ENCODE peak calls at places on chromosomes 5 and 9, in ten cellular contexts. W is T-helper 1 cell; Q is stimulated activated naive CD8-positive, alpha-beta T cell treated with anti-CD3 and anti-CD28 coated beads, Interleukin-15, amount 100 ng/mL, for 72 hours; H is HCEC 1CT; C is activated CD8-positive, alpha-beta memory T cell treated with anti-CD3 and anti-CD28 coated beads, Interleukin-2, amount 50 U/mL, for 48 hours; J is EH; U is ovary; F is activated CD4-positive, alpha-beta memory T cell treated with anti-CD3 and anti-CD28 coated beads, Interleukin-2, amount 10 ng/mL, durations not matched to agents 7 days and 5 days; V is HuH-7.5; N is germinal center. Y is an unnamed sample.

GRCh38 chr9:93116049-93116961 is 17.7 kb downstream of the NINJ1 start:
- DNase-seq in W (no peak), Q (no peak), H (peak), C (no peak), J (peak), U (peak), F (no peak), V (peak), N (no peak), Y (no peak)

GRCh38 chr9:81825831-81826540 is 102.2 kb upstream of the SPATA31D4 start:
- DNase-seq in W (no peak), Q (no peak), H (peak), C (no peak), J (peak), U (no peak), F (no peak), V (no peak), N (no peak), Y (no peak)

GRCh38 chr9:126439402-126439765 is 112.8 kb downstream of the MVB12B start:
- DNase-seq in W (no peak), Q (no peak), H (peak), C (no peak), J (peak), U (no peak), F (no peak), V (no peak), N (no peak), Y (no peak)

GRCh38 chr5:10702040-10702629 is 58.9 kb downstream of the DAP start:
- DNase-seq in W (no peak), Q (no peak), H (peak), C (no peak), J (peak), U (peak), F (no peak), V (no peak), N (no peak), Y (no peak)

GRCh38 chr5:124806026-124806856 is 59.8 kb upstream of the ZNF608 start:
- DNase-seq in W (no peak), Q (no peak), H (no peak), C (no peak), J (peak), U (peak), F (no peak), V (peak), N (no peak), Y (no peak)

GRCh38 chr5:11390369-11390768 is 513.9 kb downstream of the CTNND2 start:
- DNase-seq in W (no peak), Q (no peak), H (peak), C (no peak), J (peak), U (no peak), F (no peak), V (no peak), N (no peak), Y (no peak)

GRCh38 chr9:31753756-31754155 is 630.7 kb upstream of the ACO1 start:
- DNase-seq in W (no peak), Q (no peak), H (no peak), C (no peak), J (no peak), U (no peak), F (no peak), V (no peak), N (no peak), Y (no peak)

GRCh38 chr5:1958211-1959010 is 75.7 kb upstream of the IRX4 start:
- DNase-seq in W (no peak), Q (no peak), H (no peak), C (no peak), J (no peak), U (no peak), F (no peak), V (no peak), N (no peak), Y (no peak)

GRCh38 chr9:16732546-16732945 is 137.9 kb downstream of the BNC2 start:
- DNase-seq in W (no peak), Q (no peak), H (no peak), C (no peak), J (no peak), U (no peak), F (no peak), V (no peak), N (no peak), Y (no peak)

GRCh38 chr9:120693609-120694008 is 20.7 kb downstream of the MEGF9 start:
- DNase-seq in W (no peak), Q (no peak), H (peak), C (no peak), J (no peak), U (no peak), F (no peak), V (no peak), N (no peak), Y (no peak)

GRCh38 chr9:94772654-94773303 is 46.3 kb downstream of the AOPEP start:
- DNase-seq in W (no peak), Q (no peak), H (no peak), C (no peak), J (peak), U (no peak), F (no peak), V (no peak), N (no peak), Y (no peak)

GRCh38 chr5:66326276-66326675 is 182.2 kb downstream of the SREK1 start:
- DNase-seq in W (no peak), Q (no peak), H (no peak), C (no peak), J (no peak), U (no peak), F (no peak), V (no peak), N (no peak), Y (no peak)

GRCh38 chr9:136614372-136614922 is 48.3 kb upstream of the EGFL7 start:
- DNase-seq in W (no peak), Q (no peak), H (peak), C (no peak), J (peak), U (no peak), F (no peak), V (no peak), N (no peak), Y (no peak)

GRCh38 chr9:132802121-132802795 is 75.8 kb downstream of the AK8 start:
- DNase-seq in W (no peak), Q (no peak), H (no peak), C (no peak), J (no peak), U (no peak), F (no peak), V (no peak), N (no peak), Y (no peak)

GRCh38 chr9:18747590-18747989 is 273.6 kb downstream of the ADAMTSL1 start:
- DNase-seq in W (no peak), Q (no peak), H (no peak), C (no peak), J (no peak), U (no peak), F (no peak), V (no peak), N (no peak), Y (no peak)

GRCh38 chr5:31581498-31582099 is 49.5 kb downstream of the C5orf22 start:
- DNase-seq in W (no peak), Q (no peak), H (peak), C (no peak), J (peak), U (no peak), F (no peak), V (no peak), N (no peak), Y (peak)

GRCh38 chr5:96253140-96253539 is 179.9 kb downstream of the PCSK1 start:
- DNase-seq in W (no peak), Q (no peak), H (no peak), C (no peak), J (no peak), U (no peak), F (no peak), V (no peak), N (no peak), Y (no peak)

Y was measured in NAMALWA.